ENCODE peak calls at places on chromosomes 7 and 10, in eight cellular contexts. One of them, this sample, is unnamed.

GRCh38 chr7:100865971-100866720 is 1.0 kb upstream of the TRIP6 start:
- DNase-seq in GM23338: peak
- DNase-seq in foreskin fibroblast: peak
- DNase-seq in AG04450: no peak
- DNase-seq in breast epithelium: peak
- DNase-seq in BE2C: peak
- DNase-seq in heart left ventricle: peak
- DNase-seq in cardiac muscle cell: no peak
- DNase-seq in this sample: no peak

GRCh38 chr10:89391882-89392756 is at the start of gene IFIT1:
- DNase-seq in AG04450: peak
- DNase-seq in heart left ventricle: no peak
- DNase-seq in BE2C: peak
- DNase-seq in foreskin fibroblast: peak
- DNase-seq in breast epithelium: peak
- DNase-seq in cardiac muscle cell: peak
- DNase-seq in GM23338: peak
- DNase-seq in this sample: peak

GRCh38 chr7:22137026-22137425 is 191.3 kb upstream of the CDCA7L start:
- DNase-seq in cardiac muscle cell: no peak
- DNase-seq in AG04450: peak
- DNase-seq in breast epithelium: no peak
- DNase-seq in GM23338: no peak
- DNase-seq in BE2C: no peak
- DNase-seq in heart left ventricle: no peak
- DNase-seq in foreskin fibroblast: peak
- DNase-seq in this sample: no peak

GRCh38 chr7:5284304-5285281 is 1.9 kb downstream of the SLC29A4 start:
- DNase-seq in heart left ventricle: no peak
- DNase-seq in cardiac muscle cell: peak
- DNase-seq in GM23338: peak
- DNase-seq in AG04450: no peak
- DNase-seq in foreskin fibroblast: no peak
- DNase-seq in breast epithelium: no peak
- DNase-seq in BE2C: peak
- DNase-seq in this sample: peak

GRCh38 chr7:964401-965231 is 10.1 kb upstream of the ADAP1 start:
- DNase-seq in GM23338: peak
- DNase-seq in foreskin fibroblast: no peak
- DNase-seq in breast epithelium: no peak
- DNase-seq in heart left ventricle: peak
- DNase-seq in cardiac muscle cell: peak
- DNase-seq in BE2C: peak
- DNase-seq in AG04450: no peak
- DNase-seq in this sample: no peak

GRCh38 chr10:76033457-76034196 is 602.2 kb downstream of the LRMDA start:
- DNase-seq in GM23338: peak
- DNase-seq in AG04450: no peak
- DNase-seq in BE2C: no peak
- DNase-seq in foreskin fibroblast: peak
- DNase-seq in breast epithelium: peak
- DNase-seq in heart left ventricle: no peak
- DNase-seq in cardiac muscle cell: no peak
- DNase-seq in this sample: no peak

GRCh38 chr10:79055892-79056291 is 12.9 kb upstream of the ZMIZ1 start:
- DNase-seq in breast epithelium: no peak
- DNase-seq in BE2C: no peak
- DNase-seq in heart left ventricle: peak
- DNase-seq in GM23338: no peak
- DNase-seq in AG04450: no peak
- DNase-seq in foreskin fibroblast: no peak
- DNase-seq in cardiac muscle cell: no peak
- DNase-seq in this sample: no peak

GRCh38 chr7:15104411-15105092 is 202.0 kb upstream of the DGKB start:
- DNase-seq in BE2C: peak
- DNase-seq in breast epithelium: no peak
- DNase-seq in GM23338: no peak
- DNase-seq in heart left ventricle: no peak
- DNase-seq in AG04450: no peak
- DNase-seq in cardiac muscle cell: no peak
- DNase-seq in foreskin fibroblast: no peak
- DNase-seq in this sample: no peak

GRCh38 chr7:50771120-50772002 is 11.3 kb downstream of the GRB10 start:
- DNase-seq in foreskin fibroblast: no peak
- DNase-seq in AG04450: no peak
- DNase-seq in cardiac muscle cell: no peak
- DNase-seq in BE2C: no peak
- DNase-seq in breast epithelium: no peak
- DNase-seq in heart left ventricle: no peak
- DNase-seq in GM23338: no peak
- DNase-seq in this sample: no peak

GRCh38 chr7:39565538-39565937 is 666 bp upstream of the YAE1 start:
- DNase-seq in foreskin fibroblast: no peak
- DNase-seq in cardiac muscle cell: no peak
- DNase-seq in GM23338: no peak
- DNase-seq in BE2C: no peak
- DNase-seq in heart left ventricle: no peak
- DNase-seq in AG04450: no peak
- DNase-seq in breast epithelium: no peak
- DNase-seq in this sample: no peak

GRCh38 chr7:24715661-24716479 is 41.4 kb downstream of the GSDME start:
- DNase-seq in heart left ventricle: no peak
- DNase-seq in GM23338: peak
- DNase-seq in foreskin fibroblast: peak
- DNase-seq in BE2C: peak
- DNase-seq in cardiac muscle cell: peak
- DNase-seq in breast epithelium: no peak
- DNase-seq in AG04450: no peak
- DNase-seq in this sample: peak

GRCh38 chr7:6705959-6706665 is 635 bp downstream of the ZNF12 start:
- DNase-seq in cardiac muscle cell: peak
- DNase-seq in AG04450: no peak
- DNase-seq in heart left ventricle: peak
- DNase-seq in BE2C: peak
- DNase-seq in GM23338: peak
- DNase-seq in breast epithelium: no peak
- DNase-seq in foreskin fibroblast: peak
- DNase-seq in this sample: no peak

GRCh38 chr10:110216240-110216639 is 8.8 kb downstream of the MXI1 start:
- DNase-seq in GM23338: no peak
- DNase-seq in BE2C: no peak
- DNase-seq in heart left ventricle: no peak
- DNase-seq in AG04450: no peak
- DNase-seq in breast epithelium: no peak
- DNase-seq in cardiac muscle cell: no peak
- DNase-seq in foreskin fibroblast: no peak
- DNase-seq in this sample: no peak

GRCh38 chr7:21169667-21170605 is 257.9 kb upstream of the SP4 start:
- DNase-seq in breast epithelium: no peak
- DNase-seq in GM23338: peak
- DNase-seq in cardiac muscle cell: peak
- DNase-seq in heart left ventricle: no peak
- DNase-seq in AG04450: no peak
- DNase-seq in foreskin fibroblast: no peak
- DNase-seq in BE2C: no peak
- DNase-seq in this sample: no peak

GRCh38 chr7:6306471-6306870 is 34.0 kb upstream of the CYTH3 start:
- DNase-seq in GM23338: no peak
- DNase-seq in AG04450: no peak
- DNase-seq in heart left ventricle: no peak
- DNase-seq in breast epithelium: no peak
- DNase-seq in BE2C: no peak
- DNase-seq in cardiac muscle cell: no peak
- DNase-seq in foreskin fibroblast: peak
- DNase-seq in this sample: no peak

GRCh38 chr7:90320801-90321494 is at the start of gene FAM237B:
- DNase-seq in breast epithelium: no peak
- DNase-seq in BE2C: no peak
- DNase-seq in foreskin fibroblast: peak
- DNase-seq in AG04450: no peak
- DNase-seq in GM23338: peak
- DNase-seq in heart left ventricle: peak
- DNase-seq in cardiac muscle cell: peak
- DNase-seq in this sample: no peak

GRCh38 chr7:106597751-106598619 is 63.0 kb downstream of the CCDC71L start:
- DNase-seq in breast epithelium: no peak
- DNase-seq in AG04450: no peak
- DNase-seq in cardiac muscle cell: no peak
- DNase-seq in foreskin fibroblast: no peak
- DNase-seq in GM23338: no peak
- DNase-seq in heart left ventricle: no peak
- DNase-seq in BE2C: no peak
- DNase-seq in this sample: no peak

GRCh38 chr7:43248961-43249807 is 136.7 kb downstream of the HECW1 start:
- DNase-seq in AG04450: peak
- DNase-seq in cardiac muscle cell: no peak
- DNase-seq in GM23338: no peak
- DNase-seq in breast epithelium: no peak
- DNase-seq in BE2C: no peak
- DNase-seq in foreskin fibroblast: peak
- DNase-seq in heart left ventricle: no peak
- DNase-seq in this sample: no peak

GRCh38 chr7:151954866-151955820 is 1.1 kb upstream of the GALNTL5 start:
- DNase-seq in cardiac muscle cell: no peak
- DNase-seq in GM23338: no peak
- DNase-seq in heart left ventricle: no peak
- DNase-seq in foreskin fibroblast: no peak
- DNase-seq in breast epithelium: no peak
- DNase-seq in AG04450: no peak
- DNase-seq in BE2C: peak
- DNase-seq in this sample: no peak

GRCh38 chr10:31262672-31263071 is 56.3 kb upstream of the ZEB1 start:
- DNase-seq in cardiac muscle cell: no peak
- DNase-seq in heart left ventricle: no peak
- DNase-seq in foreskin fibroblast: peak
- DNase-seq in breast epithelium: no peak
- DNase-seq in BE2C: no peak
- DNase-seq in AG04450: peak
- DNase-seq in GM23338: no peak
- DNase-seq in this sample: no peak

GRCh38 chr7:101172854-101173751 is 7.0 kb downstream of the NAT16 start:
- DNase-seq in heart left ventricle: peak
- DNase-seq in AG04450: peak
- DNase-seq in breast epithelium: peak
- DNase-seq in BE2C: no peak
- DNase-seq in cardiac muscle cell: no peak
- DNase-seq in foreskin fibroblast: peak
- DNase-seq in GM23338: peak
- DNase-seq in this sample: no peak

GRCh38 chr10:27251554-27251953 is 11.0 kb upstream of the ACBD5 start:
- DNase-seq in AG04450: no peak
- DNase-seq in GM23338: no peak
- DNase-seq in cardiac muscle cell: no peak
- DNase-seq in breast epithelium: no peak
- DNase-seq in heart left ventricle: no peak
- DNase-seq in BE2C: no peak
- DNase-seq in foreskin fibroblast: no peak
- DNase-seq in this sample: no peak

GRCh38 chr10:27256790-27257189 is 16.2 kb upstream of the ACBD5 start:
- DNase-seq in cardiac muscle cell: no peak
- DNase-seq in heart left ventricle: no peak
- DNase-seq in breast epithelium: no peak
- DNase-seq in AG04450: no peak
- DNase-seq in GM23338: no peak
- DNase-seq in foreskin fibroblast: no peak
- DNase-seq in BE2C: no peak
- DNase-seq in this sample: no peak

GRCh38 chr10:27256299-27256698 is 15.7 kb upstream of the ACBD5 start:
- DNase-seq in BE2C: no peak
- DNase-seq in cardiac muscle cell: no peak
- DNase-seq in GM23338: no peak
- DNase-seq in foreskin fibroblast: no peak
- DNase-seq in breast epithelium: no peak
- DNase-seq in heart left ventricle: no peak
- DNase-seq in AG04450: no peak
- DNase-seq in this sample: no peak

GRCh38 chr10:27248215-27248614 is 7.6 kb upstream of the ACBD5 start:
- DNase-seq in AG04450: no peak
- DNase-seq in BE2C: no peak
- DNase-seq in cardiac muscle cell: no peak
- DNase-seq in foreskin fibroblast: no peak
- DNase-seq in heart left ventricle: no peak
- DNase-seq in GM23338: no peak
- DNase-seq in breast epithelium: no peak
- DNase-seq in this sample: no peak

GRCh38 chr10:27252267-27253000 is 11.8 kb upstream of the ACBD5 start:
- DNase-seq in AG04450: no peak
- DNase-seq in breast epithelium: peak
- DNase-seq in BE2C: no peak
- DNase-seq in foreskin fibroblast: peak
- DNase-seq in heart left ventricle: peak
- DNase-seq in GM23338: peak
- DNase-seq in cardiac muscle cell: no peak
- DNase-seq in this sample: peak
- TF ChIP-seq CTCF in AG04450: peak
- TF ChIP-seq CTCF in breast epithelium: peak
- TF ChIP-seq CTCF in BE2C: no peak
- TF ChIP-seq CTCF in foreskin fibroblast: peak
- TF ChIP-seq CTCF in heart left ventricle: peak
- TF ChIP-seq CTCF in GM23338: peak
- TF ChIP-seq CTCF in cardiac muscle cell: peak
- TF ChIP-seq CTCF in this sample: peak

GRCh38 chr7:16409777-16410176 is 11.6 kb downstream of the CRPPA start:
- DNase-seq in heart left ventricle: no peak
- DNase-seq in foreskin fibroblast: no peak
- DNase-seq in AG04450: no peak
- DNase-seq in GM23338: no peak
- DNase-seq in breast epithelium: no peak
- DNase-seq in BE2C: no peak
- DNase-seq in cardiac muscle cell: no peak
- DNase-seq in this sample: no peak
- TF ChIP-seq CTCF in heart left ventricle: no peak
- TF ChIP-seq CTCF in foreskin fibroblast: no peak
- TF ChIP-seq CTCF in AG04450: no peak
- TF ChIP-seq CTCF in GM23338: peak
- TF ChIP-seq CTCF in breast epithelium: no peak
- TF ChIP-seq CTCF in BE2C: no peak
- TF ChIP-seq CTCF in cardiac muscle cell: peak
- TF ChIP-seq CTCF in this sample: no peak

GRCh38 chr7:129828989-129829676 is 123.6 kb downstream of the UBE2H start:
- DNase-seq in foreskin fibroblast: no peak
- DNase-seq in BE2C: no peak
- DNase-seq in cardiac muscle cell: peak
- DNase-seq in heart left ventricle: no peak
- DNase-seq in AG04450: no peak
- DNase-seq in GM23338: peak
- DNase-seq in breast epithelium: no peak
- DNase-seq in this sample: no peak
- TF ChIP-seq CTCF in foreskin fibroblast: no peak
- TF ChIP-seq CTCF in BE2C: no peak
- TF ChIP-seq CTCF in cardiac muscle cell: no peak
- TF ChIP-seq CTCF in heart left ventricle: no peak
- TF ChIP-seq CTCF in AG04450: no peak
- TF ChIP-seq CTCF in GM23338: peak
- TF ChIP-seq CTCF in breast epithelium: no peak
- TF ChIP-seq CTCF in this sample: no peak

DNA sequence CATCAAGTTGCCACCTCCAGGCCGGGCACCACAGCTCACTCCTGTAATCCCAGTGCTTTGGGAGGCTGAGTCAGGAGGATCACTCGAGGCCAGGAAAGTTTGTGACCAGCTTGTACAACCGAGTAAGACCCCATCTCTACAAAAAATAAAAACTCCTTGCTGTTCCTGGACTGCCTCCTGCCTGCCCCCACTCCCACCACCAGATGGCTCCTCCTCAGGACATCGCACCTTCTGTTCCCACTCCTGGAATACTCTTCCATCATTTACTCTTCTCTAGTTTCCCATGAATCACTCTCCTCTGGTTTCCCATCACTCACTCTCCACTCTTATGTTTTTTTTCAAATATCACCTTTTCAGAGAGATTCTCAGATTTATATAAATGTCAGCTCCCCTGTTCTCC is 540.7 kb downstream of the CALN1 start:
- DNase-seq in AG04450: no peak
- DNase-seq in BE2C: no peak
- DNase-seq in foreskin fibroblast: no peak
- DNase-seq in GM23338: peak
- DNase-seq in heart left ventricle: no peak
- DNase-seq in breast epithelium: no peak
- DNase-seq in cardiac muscle cell: no peak
- DNase-seq in this sample: no peak
- TF ChIP-seq CTCF in AG04450: no peak
- TF ChIP-seq CTCF in BE2C: peak
- TF ChIP-seq CTCF in foreskin fibroblast: no peak
- TF ChIP-seq CTCF in GM23338: peak
- TF ChIP-seq CTCF in heart left ventricle: no peak
- TF ChIP-seq CTCF in breast epithelium: no peak
- TF ChIP-seq CTCF in cardiac muscle cell: no peak
- TF ChIP-seq CTCF in this sample: peak

This sample was measured in GM12864.